ENCODE peak calls at places on chromosomes 16 and 17, in nine cellular contexts. A is endodermal cell; X is AG09319; D is NCI-H1092; Y is C1 segment of cervical spinal cord; S is mesendoderm; V is stimulated activated CD4-positive, alpha-beta T cell treated with anti-CD3 and anti-CD28 coated beads, Interleukin-1b, Interleukin-23, amount 100 ng/mL, for 48 hours; R is suprapubic skin; G is stimulated activated CD8-positive, alpha-beta memory T cell treated with anti-CD3 and anti-CD28 coated beads, Interleukin-7, amount 100 ng/mL, for 4 hours. B is an unnamed sample.

GRCh38 chr17:1611715-1612114 is 16.9 kb downstream of the SLC43A2 start:
- DNase-seq in D (no peak), V (no peak), R (no peak), X (no peak), S (no peak), A (no peak), Y (no peak), G (no peak), B (no peak)

GRCh38 chr17:691423-691822 is 23.2 kb downstream of the VPS53 start:
- DNase-seq in A (no peak), D (no peak), V (no peak), X (no peak), Y (no peak), G (no peak), R (no peak), S (no peak), B (no peak)

GRCh38 chr17:4535667-4536258 is 19.4 kb downstream of the MYBBP1A start:
- DNase-seq in V (no peak), D (no peak), Y (no peak), X (no peak), A (peak), S (peak), R (no peak), G (no peak), B (no peak)

GRCh38 chr17:73815474-73815873 is 171.2 kb upstream of the SDK2 start:
- DNase-seq in D (no peak), S (no peak), V (no peak), G (no peak), R (no peak), A (peak), X (no peak), Y (no peak), B (no peak)

GRCh38 chr16:85057948-85058347 is 30.4 kb downstream of the KIAA0513 start:
- DNase-seq in D (no peak), S (no peak), R (no peak), A (no peak), Y (no peak), X (no peak), V (no peak), G (no peak), B (no peak)

GRCh38 chr16:70437582-70438324 is 1.1 kb downstream of the ST3GAL2 start:
- DNase-seq in V (no peak), X (no peak), D (no peak), S (peak), R (no peak), Y (no peak), G (no peak), A (peak), B (peak)

GRCh38 chr17:1060991-1061390 is 64.1 kb downstream of the TIMM22 start:
- DNase-seq in Y (no peak), X (peak), S (no peak), V (peak), R (peak), A (no peak), G (no peak), D (peak), B (peak)

GRCh38 chr17:4834621-4835020 is 1.5 kb downstream of the MINK1 start:
- DNase-seq in R (no peak), S (no peak), Y (no peak), X (no peak), G (no peak), A (no peak), D (no peak), V (no peak), B (no peak)

GRCh38 chr17:27532269-27533067 is 76.2 kb downstream of the KSR1 start:
- DNase-seq in S (peak), X (no peak), V (no peak), R (no peak), Y (no peak), G (no peak), D (no peak), A (no peak), B (peak)

GRCh38 chr17:73625975-73626706 is 18.1 kb downstream of the SDK2 start:
- DNase-seq in A (peak), G (no peak), R (no peak), S (peak), Y (no peak), V (no peak), X (no peak), D (no peak), B (peak)

GRCh38 chr17:81000631-81001357 is 9.2 kb downstream of the CHMP6 start:
- DNase-seq in R (no peak), S (no peak), G (no peak), Y (no peak), X (no peak), A (peak), D (no peak), V (no peak), B (peak)

GRCh38 chr16:11557811-11558210 is 28.9 kb downstream of the LITAF start:
- DNase-seq in V (no peak), X (no peak), G (no peak), R (no peak), S (no peak), A (no peak), D (no peak), Y (peak), B (no peak)

B was measured in islet precursor cell.